ENCODE peak calls at places on chromosome 19, in four cellular contexts. J is K562, Q is A549, P is HepG2. U is an unnamed sample.

GRCh38 chr19:29798783-29799182 is 13.0 kb upstream of the CCNE1 start:
- DNase-seq in J (no peak), Q (no peak), P (no peak), U (no peak)

GRCh38 chr19:41595258-41595889 is 19.4 kb downstream of the CEACAM21 start:
- DNase-seq in J (peak), Q (peak), P (peak), U (no peak)

GRCh38 chr19:3375221-3376088 is 9.1 kb downstream of the NFIC start:
- DNase-seq in J (peak), Q (no peak), P (no peak), U (no peak)

GRCh38 chr19:16078759-16079707 is 2.7 kb downstream of the TPM4 start:
- DNase-seq in J (peak), Q (peak), P (peak), U (no peak)

GRCh38 chr19:51687791-51688664 is 5.1 kb upstream of the SPACA6 start:
- DNase-seq in Q (peak), J (peak), P (no peak), U (peak)

GRCh38 chr19:17125728-17126677 is 50.4 kb downstream of the MYO9B start:
- DNase-seq in P (no peak), Q (no peak), J (no peak), U (no peak)

GRCh38 chr19:4267901-4268815 is 10.9 kb upstream of the SHD start:
- DNase-seq in P (peak), J (no peak), Q (no peak), U (no peak)

GRCh38 chr19:47340477-47341208 is 8.5 kb upstream of the DHX34 start:
- DNase-seq in J (no peak), P (no peak), Q (no peak), U (no peak)

DNA sequence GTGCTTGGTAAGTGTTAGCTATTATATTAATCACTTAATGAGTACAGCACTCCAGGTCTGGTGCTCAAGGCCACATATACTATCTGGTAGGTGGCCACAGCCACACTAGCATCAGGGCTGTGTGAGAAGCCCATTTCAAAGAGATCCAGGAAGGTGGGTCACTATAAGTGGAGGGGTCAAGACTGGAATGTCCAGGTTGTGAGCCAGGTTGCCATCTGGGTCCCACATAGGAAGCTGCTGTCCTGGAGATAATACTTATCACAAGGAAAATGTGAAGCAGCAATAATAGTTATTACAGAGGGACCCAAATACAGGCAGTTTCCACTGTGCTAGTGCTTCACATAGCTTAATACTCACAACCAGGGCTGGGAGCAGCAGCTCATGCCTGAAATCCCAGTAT is 13.1 kb downstream of the C19orf47 start:
- DNase-seq in Q (no peak), J (no peak), P (no peak), U (no peak)
- TF ChIP-seq RNF2 in Q (no peak), J (no peak), P (no peak), U (no peak)

GRCh38 chr19:43779147-43779819 is 1.5 kb downstream of the KCNN4 start:
- DNase-seq in J (no peak), Q (no peak), P (no peak), U (no peak)
- TF ChIP-seq RNF2 in J (no peak), Q (no peak), P (no peak), U (no peak)

GRCh38 chr19:6588508-6589345 is 2.2 kb downstream of the CD70 start:
- DNase-seq in Q (no peak), J (no peak), P (no peak), U (no peak)

GRCh38 chr19:6593651-6594416 is 2.9 kb upstream of the CD70 start:
- DNase-seq in P (no peak), J (no peak), Q (no peak), U (no peak)

GRCh38 chr19:6589711-6590457 is 1.1 kb downstream of the CD70 start:
- DNase-seq in J (no peak), Q (no peak), P (no peak), U (no peak)

GRCh38 chr19:6587998-6588507 is 2.9 kb downstream of the CD70 start:
- DNase-seq in Q (no peak), P (no peak), J (no peak), U (peak)

GRCh38 chr19:6590458-6591319 is at the start of gene CD70:
- DNase-seq in P (no peak), J (no peak), Q (peak), U (peak)
- TF ChIP-seq RNF2 in P (no peak), J (no peak), Q (no peak), U (no peak)

GRCh38 chr19:19146000-19146608 is 7.8 kb upstream of the TMEM161A start:
- DNase-seq in J (peak), Q (peak), P (peak), U (peak)

GRCh38 chr19:19142347-19142746 is 4.1 kb upstream of the TMEM161A start:
- DNase-seq in P (no peak), Q (no peak), J (no peak), U (no peak)

GRCh38 chr19:19147344-19147743 is 9.1 kb upstream of the TMEM161A start:
- DNase-seq in J (no peak), Q (no peak), P (no peak), U (no peak)

GRCh38 chr19:19146865-19147264 is 8.6 kb upstream of the TMEM161A start:
- DNase-seq in Q (no peak), J (no peak), P (no peak), U (no peak)

GRCh38 chr19:19145281-19145999 is 7.2 kb upstream of the TMEM161A start:
- DNase-seq in P (no peak), J (peak), Q (no peak), U (no peak)
- TF ChIP-seq RNF2 in P (no peak), J (no peak), Q (no peak), U (no peak)

U was measured in H1.